ENCODE peak calls at places on chromosomes 6 and 20, in six cellular contexts. Z is mesendoderm, D is H1, M is IMR-90, K is neuronal stem cell, P is trophoblast cell. O is an unnamed sample.

GRCh38 chr20:421685-422250 is 13.7 kb downstream of the RBCK1 start:
- DNase-seq in Z (no peak), D (no peak), M (no peak), K (no peak), P (no peak), O (no peak)

GRCh38 chr6:27514906-27515495 is 42.1 kb upstream of the ZNF184 start:
- DNase-seq in Z (no peak), D (no peak), M (no peak), K (no peak), P (no peak), O (no peak)

GRCh38 chr6:161508341-161508740 is 234.5 kb upstream of the AGPAT4 start:
- DNase-seq in Z (no peak), D (no peak), M (no peak), K (no peak), P (no peak), O (no peak)

GRCh38 chr6:145137425-145137824 is 597.9 kb downstream of the EPM2A start:
- DNase-seq in Z (peak), D (no peak), M (peak), K (no peak), P (no peak), O (peak)

GRCh38 chr6:39770476-39770875 is 21.7 kb upstream of the DAAM2 start:
- DNase-seq in Z (no peak), D (no peak), M (no peak), K (no peak), P (no peak), O (no peak)

GRCh38 chr6:43926644-43927524 is 156.9 kb downstream of the VEGFA start:
- DNase-seq in Z (peak), D (peak), M (peak), K (peak), P (peak), O (peak)

GRCh38 chr6:157034433-157035230 is 257.5 kb downstream of the ARID1B start:
- DNase-seq in Z (peak), D (no peak), M (peak), K (no peak), P (no peak), O (peak)

GRCh38 chr6:28981391-28981832 is 23.7 kb downstream of the ZNF311 start:
- DNase-seq in Z (peak), D (no peak), M (peak), K (peak), P (peak), O (peak)

GRCh38 chr6:56984374-56984773 is 29.5 kb downstream of the BEND6 start:
- DNase-seq in Z (no peak), D (no peak), M (peak), K (no peak), P (no peak), O (peak)

GRCh38 chr6:34509782-34510181 is 43.9 kb downstream of the PACSIN1 start:
- DNase-seq in Z (no peak), D (no peak), M (no peak), K (no peak), P (no peak), O (no peak)

GRCh38 chr20:34701405-34702085 is 2.6 kb upstream of the TP53INP2 start:
- DNase-seq in Z (no peak), D (no peak), M (no peak), K (no peak), P (no peak), O (no peak)

GRCh38 chr6:166715065-166715464 is 88.0 kb upstream of the RPS6KA2 start:
- DNase-seq in Z (peak), D (no peak), M (no peak), K (no peak), P (no peak), O (no peak)

GRCh38 chr6:41767112-41767946 is 12.4 kb downstream of the FRS3 start:
- DNase-seq in Z (peak), D (no peak), M (peak), K (no peak), P (peak), O (peak)

GRCh38 chr20:37570419-37570818 is 42.7 kb upstream of the BLCAP start:
- DNase-seq in Z (no peak), D (no peak), M (no peak), K (no peak), P (no peak), O (no peak)

GRCh38 chr6:125699591-125699990 is 49.8 kb upstream of the HEY2 start:
- DNase-seq in Z (no peak), D (no peak), M (no peak), K (no peak), P (no peak), O (no peak)

GRCh38 chr6:169918954-169919549 is 167.6 kb downstream of the ERMARD start:
- DNase-seq in Z (no peak), D (no peak), M (no peak), K (no peak), P (no peak), O (no peak)

GRCh38 chr20:53643031-53643832 is 49.6 kb upstream of the ZNF217 start:
- DNase-seq in Z (peak), D (no peak), M (peak), K (no peak), P (peak), O (peak)

GRCh38 chr6:3314621-3315020 is 55.9 kb downstream of the PSMG4 start:
- DNase-seq in Z (no peak), D (no peak), M (no peak), K (no peak), P (no peak), O (no peak)

GRCh38 chr6:15264902-15265761 is 19.3 kb downstream of the JARID2 start:
- DNase-seq in Z (no peak), D (no peak), M (peak), K (peak), P (no peak), O (peak)

GRCh38 chr20:25574411-25574810 is 10.9 kb downstream of the NINL start:
- DNase-seq in Z (peak), D (no peak), M (peak), K (no peak), P (no peak), O (peak)

GRCh38 chr6:43060034-43060754 is 763 bp downstream of the KLC4 start:
- DNase-seq in Z (peak), D (no peak), M (no peak), K (no peak), P (peak), O (no peak)

GRCh38 chr6:20575125-20575524 is 40.9 kb downstream of the CDKAL1 start:
- DNase-seq in Z (peak), D (no peak), M (no peak), K (no peak), P (no peak), O (no peak)

GRCh38 chr6:40315055-40315454 is 272.1 kb downstream of the LRFN2 start:
- DNase-seq in Z (no peak), D (no peak), M (no peak), K (no peak), P (no peak), O (no peak)

GRCh38 chr20:47230811-47231256 is 125.7 kb downstream of the ZMYND8 start:
- DNase-seq in Z (peak), D (no peak), M (peak), K (no peak), P (no peak), O (peak)

GRCh38 chr6:11785449-11785951 is 6.9 kb upstream of the ADTRP start:
- DNase-seq in Z (no peak), D (no peak), M (no peak), K (no peak), P (peak), O (no peak)

GRCh38 chr6:16320533-16321340 is 82.3 kb downstream of the GMPR start:
- DNase-seq in Z (no peak), D (no peak), M (peak), K (no peak), P (no peak), O (peak)

GRCh38 chr20:4942336-4942735 is 59.0 kb downstream of the SLC23A2 start:
- DNase-seq in Z (no peak), D (no peak), M (peak), K (no peak), P (no peak), O (no peak)

GRCh38 chr6:79494841-79495240 is 42.4 kb downstream of the LCA5 start:
- DNase-seq in Z (peak), D (no peak), M (no peak), K (no peak), P (no peak), O (no peak)

GRCh38 chr6:163415620-163416379 is 1.3 kb downstream of the QKI start:
- DNase-seq in Z (peak), D (no peak), M (peak), K (no peak), P (peak), O (peak)

GRCh38 chr6:15962449-15962764 is 166.5 kb upstream of the MYLIP start:
- DNase-seq in Z (peak), D (no peak), M (peak), K (no peak), P (peak), O (peak)

GRCh38 chr6:23390221-23390620 is 735.8 kb upstream of the NRSN1 start:
- DNase-seq in Z (no peak), D (no peak), M (no peak), K (no peak), P (peak), O (no peak)

GRCh38 chr6:145044606-145045275 is 690.6 kb downstream of the EPM2A start:
- DNase-seq in Z (no peak), D (no peak), M (peak), K (no peak), P (no peak), O (peak)

GRCh38 chr6:1756472-1757129 is 146.9 kb downstream of the FOXC1 start:
- DNase-seq in Z (no peak), D (no peak), M (no peak), K (no peak), P (peak), O (no peak)

GRCh38 chr6:116624036-116624805 is 7.9 kb downstream of the RSPH4A start:
- DNase-seq in Z (peak), D (no peak), M (no peak), K (no peak), P (no peak), O (no peak)

GRCh38 chr6:13334953-13335352 is 6.6 kb upstream of the TBC1D7 start:
- DNase-seq in Z (peak), D (no peak), M (no peak), K (no peak), P (no peak), O (no peak)

DNA sequence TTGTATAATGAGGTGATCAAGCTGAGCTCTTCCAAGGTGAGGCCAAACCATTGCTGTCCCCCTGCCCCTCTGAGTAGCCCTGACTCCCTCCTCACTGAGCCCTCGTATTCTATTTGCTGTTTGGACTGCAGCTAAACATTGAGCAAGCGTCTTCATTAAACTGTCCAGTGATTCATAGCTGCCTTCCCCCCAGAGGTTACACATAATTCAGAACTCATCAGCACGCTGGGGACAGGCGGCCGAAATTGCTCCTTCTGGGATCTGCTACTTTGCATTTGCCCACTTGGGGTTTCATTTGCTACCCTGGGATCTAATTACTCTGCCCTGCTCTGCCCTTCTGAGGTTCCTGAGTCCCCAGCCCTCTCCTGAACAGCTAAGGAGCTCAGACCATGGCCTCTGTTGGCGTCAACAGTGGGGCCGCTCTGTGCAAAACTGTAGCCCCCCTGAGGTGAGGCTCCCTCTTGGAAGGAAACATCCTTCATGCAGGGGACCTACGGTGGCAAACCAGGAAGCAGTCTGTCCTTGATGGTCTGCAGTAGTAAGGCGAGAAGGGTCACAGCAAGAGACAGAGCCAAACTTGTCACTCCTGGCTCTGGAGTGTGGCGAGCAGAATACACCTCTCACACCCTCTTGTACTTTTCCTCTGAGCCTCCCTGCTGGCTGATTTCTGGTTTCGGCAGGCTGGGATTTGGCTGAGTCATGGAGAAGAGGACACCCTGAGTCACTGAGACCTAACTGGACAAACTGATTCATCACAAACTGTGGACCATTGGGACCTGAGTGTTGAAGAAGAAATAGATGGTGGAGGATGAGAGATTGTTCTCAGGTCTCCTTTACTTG is 102.0 kb downstream of the F13A1 start:
- DNase-seq in Z (peak), D (no peak), M (no peak), K (no peak), P (no peak), O (peak)
- H3K4me3 ChIP-seq in Z (no peak), D (no peak), M (no peak), K (no peak), P (no peak), O (peak)

GRCh38 chr6:149248688-149249369 is 68.7 kb upstream of the TAB2 start:
- DNase-seq in Z (no peak), D (no peak), M (no peak), K (no peak), P (no peak), O (no peak)
- H3K4me2 ChIP-seq in Z (no peak), D (no peak), M (no peak), K (no peak), P (no peak), O (no peak)

GRCh38 chr6:52231411-52232127 is 12.7 kb downstream of the IL17F start:
- DNase-seq in Z (no peak), D (no peak), M (no peak), K (no peak), P (no peak), O (no peak)
- H4K8ac ChIP-seq in Z (no peak), D (no peak), M (no peak), K (no peak), P (no peak), O (no peak)

DNA sequence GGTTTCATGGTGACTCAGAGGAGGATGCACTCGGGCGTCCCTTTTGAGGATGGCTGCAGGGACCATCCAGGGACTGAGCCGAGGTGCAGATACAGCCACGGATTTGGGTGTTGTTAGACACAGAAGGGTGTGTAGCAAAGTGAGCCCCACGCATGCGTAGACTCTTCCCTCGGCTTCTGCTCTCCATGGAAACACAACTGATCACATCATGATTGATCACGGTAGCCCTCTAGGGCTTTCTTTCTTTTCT is 606 bp upstream of the ULBP1 start:
- DNase-seq in Z (peak), D (no peak), M (peak), K (no peak), P (peak), O (peak)
- H3K4me3 ChIP-seq in Z (no peak), D (peak), M (peak), K (peak), P (no peak), O (no peak)

O was measured in mesenchymal stem cell.